ENCODE peak calls at places on chromosomes 13 and 19, in nine cellular contexts. T is NCI-H748 treated with DMSO at 0.1 percent for 48 hours; J is activated gamma-delta T cell treated with Interleukin-2 at 50 U/mL for 16 hours; E is iPS-NIHi11; B is stimulated activated CD8-positive, alpha-beta memory T cell treated with anti-CD3 and anti-CD28 coated beads, Interleukin-12 subunit alpha, Interleukin-12 subunit beta, amount 100 ng/mL, for 4 hours; N is stomach; U is AG10803; C is suprapubic skin; I is HFF-Myc. D is an unnamed sample.

GRCh38 chr19:16591803-16592556 is 19.8 kb upstream of the SLC35E1 start:
- DNase-seq in T (no peak), J (no peak), E (peak), B (no peak), N (no peak), U (no peak), C (no peak), I (no peak), D (no peak)

GRCh38 chr13:28699246-28699645 is 19.5 kb downstream of the SLC46A3 start:
- DNase-seq in T (no peak), J (no peak), E (no peak), B (no peak), N (no peak), U (no peak), C (no peak), I (no peak), D (no peak)

GRCh38 chr13:95298971-95299627 is 2.2 kb downstream of the ABCC4 start:
- DNase-seq in T (no peak), J (no peak), E (no peak), B (no peak), N (no peak), U (peak), C (no peak), I (peak), D (no peak)

GRCh38 chr13:24328145-24328544 is 18.8 kb downstream of the C1QTNF9 start:
- DNase-seq in T (no peak), J (no peak), E (peak), B (no peak), N (no peak), U (no peak), C (no peak), I (no peak), D (peak)

GRCh38 chr19:46759817-46760333 is 13.6 kb upstream of the STRN4 start:
- DNase-seq in T (no peak), J (no peak), E (no peak), B (no peak), N (no peak), U (peak), C (no peak), I (peak), D (no peak)

GRCh38 chr13:108227651-108228272 is 9.6 kb downstream of the ABHD13 start:
- DNase-seq in T (peak), J (peak), E (no peak), B (no peak), N (no peak), U (peak), C (no peak), I (peak), D (no peak)

GRCh38 chr13:29161653-29162052 is 341.5 kb downstream of the MTUS2 start:
- DNase-seq in T (no peak), J (no peak), E (no peak), B (no peak), N (no peak), U (no peak), C (no peak), I (no peak), D (no peak)

GRCh38 chr13:40664100-40665060 is 2.1 kb downstream of the FOXO1 start:
- DNase-seq in T (no peak), J (peak), E (peak), B (peak), N (peak), U (peak), C (peak), I (no peak), D (peak)

GRCh38 chr13:73138276-73138950 is 79.6 kb downstream of the KLF5 start:
- DNase-seq in T (peak), J (no peak), E (peak), B (no peak), N (peak), U (peak), C (no peak), I (no peak), D (peak)

GRCh38 chr13:37510441-37510840 is 88.1 kb downstream of the POSTN start:
- DNase-seq in T (no peak), J (no peak), E (no peak), B (no peak), N (no peak), U (no peak), C (no peak), I (no peak), D (no peak)

GRCh38 chr13:110186221-110186838 is 120.6 kb downstream of the COL4A1 start:
- DNase-seq in T (no peak), J (no peak), E (no peak), B (no peak), N (no peak), U (no peak), C (no peak), I (no peak), D (no peak)

GRCh38 chr19:50703915-50704548 is 15.6 kb downstream of the SHANK1 start:
- DNase-seq in T (peak), J (no peak), E (peak), B (no peak), N (no peak), U (no peak), C (no peak), I (no peak), D (no peak)

GRCh38 chr19:29325241-29325975 is 112.5 kb upstream of the UQCRFS1 start:
- DNase-seq in T (no peak), J (no peak), E (no peak), B (no peak), N (no peak), U (no peak), C (no peak), I (no peak), D (peak)

GRCh38 chr13:76769238-76769859 is 116.9 kb downstream of the KCTD12 start:
- DNase-seq in T (no peak), J (no peak), E (no peak), B (no peak), N (no peak), U (peak), C (no peak), I (no peak), D (no peak)

GRCh38 chr13:75685239-75685697 is 49.1 kb downstream of the LMO7 start:
- DNase-seq in T (peak), J (no peak), E (peak), B (no peak), N (no peak), U (peak), C (no peak), I (peak), D (no peak)

GRCh38 chr19:33196446-33197193 is 2.5 kb downstream of the LRP3 start:
- DNase-seq in T (no peak), J (no peak), E (no peak), B (no peak), N (no peak), U (no peak), C (no peak), I (no peak), D (no peak)

GRCh38 chr13:26957163-26957562 is 196.6 kb upstream of the GPR12 start:
- DNase-seq in T (no peak), J (no peak), E (no peak), B (no peak), N (no peak), U (no peak), C (no peak), I (no peak), D (no peak)

D was measured in esophagus muscularis mucosa.